ENCODE peak calls at places on chromosomes 4 and X, in five cellular contexts. X is WTC11, M is K562, U is HepG2, I is GM12878. D is an unnamed sample.

GRCh38 chrX:37420179-37420578 is 71.0 kb downstream of the PRRG1 start:
- DNase-seq in M (no peak), X (no peak), U (no peak), I (no peak), D (no peak)

GRCh38 chr4:169330811-169331210 is 60.1 kb upstream of the SH3RF1 start:
- DNase-seq in I (no peak), U (no peak), X (no peak), M (no peak), D (no peak)

GRCh38 chrX:67568769-67569168 is 24.9 kb downstream of the AR start:
- DNase-seq in M (no peak), X (no peak), I (no peak), U (no peak), D (no peak)

GRCh38 chr4:110475881-110476818 is at the start of gene ENPEP:
- DNase-seq in M (no peak), I (no peak), U (no peak), X (peak; percentile 28), D (no peak)

GRCh38 chr4:52657630-52658501 is 1.2 kb downstream of the USP46 start:
- DNase-seq in U (no peak), I (no peak), X (peak; percentile 58), M (no peak), D (peak; percentile 70)

GRCh38 chr4:5928241-5928640 is 35.4 kb upstream of the CRMP1 start:
- DNase-seq in I (no peak), M (no peak), U (no peak), X (no peak), D (no peak)

GRCh38 chrX:134186362-134187121 is 50.4 kb upstream of the CCDC160 start:
- DNase-seq in M (no peak), X (no peak), I (peak; percentile 21), U (no peak), D (no peak)

GRCh38 chr4:81503586-81503985 is 31.9 kb upstream of the RASGEF1B start:
- DNase-seq in U (no peak), X (no peak), M (no peak), I (no peak), D (no peak)

GRCh38 chr4:145937990-145938611 is 522 bp downstream of the ZNF827 start:
- DNase-seq in X (peak; percentile 29), I (no peak), U (no peak), M (no peak), D (no peak)

GRCh38 chrX:6149231-6149870 is 79.3 kb downstream of the NLGN4X start:
- DNase-seq in I (no peak), M (no peak), X (no peak), U (no peak), D (no peak)

GRCh38 chr4:112865443-112865842 is 184.0 kb upstream of the ANK2 start:
- DNase-seq in M (no peak), X (no peak), I (no peak), U (no peak), D (no peak)

GRCh38 chrX:1440506-1440905 is 12.2 kb downstream of the ASMTL start:
- DNase-seq in X (peak; percentile 6), I (no peak), M (no peak), U (no peak), D (no peak)

GRCh38 chr4:131348258-131348657 is 1800.8 kb upstream of the PCDH10 start:
- DNase-seq in X (no peak), I (peak; percentile 54), U (no peak), M (no peak), D (no peak)

GRCh38 chr4:56181140-56181950 is 205.9 kb downstream of the AASDH start:
- DNase-seq in M (no peak), I (no peak), X (no peak), U (no peak), D (no peak)

GRCh38 chrX:110403839-110404238 is 45.2 kb downstream of the RTL9 start:
- DNase-seq in X (no peak), U (no peak), I (no peak), M (no peak), D (no peak)

GRCh38 chr4:17059192-17059634 is 160.8 kb upstream of the LDB2 start:
- DNase-seq in M (no peak), U (no peak), I (no peak), X (no peak), D (no peak)

GRCh38 chr4:791866-792630 is 33.9 kb downstream of the CPLX1 start:
- DNase-seq in X (peak; percentile 69), I (no peak), U (no peak), M (peak; percentile 54), D (no peak)

GRCh38 chr4:128601992-128602695 is 207.4 kb upstream of the JADE1 start:
- DNase-seq in I (no peak), X (no peak), U (no peak), M (peak; percentile 37), D (peak; percentile 30)

GRCh38 chr4:139559692-139560091 is 3.7 kb upstream of the SETD7 start:
- DNase-seq in X (no peak), I (no peak), U (no peak), M (no peak), D (no peak)

GRCh38 chr4:155604718-155605601 is 61.7 kb upstream of the GUCY1A1 start:
- DNase-seq in X (no peak), M (no peak), U (no peak), I (no peak), D (no peak)

GRCh38 chrX:9816094-9816700 is 30.0 kb downstream of the SHROOM2 start:
- DNase-seq in X (no peak), I (no peak), U (no peak), M (no peak), D (no peak)

GRCh38 chrX:131792356-131792749 is 230.7 kb upstream of the STK26 start:
- DNase-seq in U (no peak), I (peak; percentile 98), X (no peak), M (no peak), D (no peak)

GRCh38 chrX:101764538-101764937 is 104.9 kb upstream of the ARMCX2 start:
- DNase-seq in U (no peak), I (no peak), M (no peak), X (no peak), D (no peak)

GRCh38 chrX:23803931-23804381 is 21.0 kb downstream of the SAT1 start:
- DNase-seq in X (no peak), M (no peak), I (no peak), U (peak; percentile 70), D (no peak)

GRCh38 chr4:105092356-105092755 is 54.3 kb upstream of the TET2 start:
- DNase-seq in I (no peak), M (no peak), U (no peak), X (no peak), D (no peak)

GRCh38 chr4:37803348-37803973 is 23.0 kb upstream of the PGM2 start:
- DNase-seq in M (peak; percentile 14), X (no peak), I (no peak), U (peak; percentile 57), D (no peak)

GRCh38 chrX:40908026-40908425 is 172.7 kb upstream of the MED14 start:
- DNase-seq in M (no peak), X (no peak), I (no peak), U (no peak), D (no peak)

GRCh38 chr4:74545488-74545887 is 100.6 kb downstream of the AREG start:
- DNase-seq in M (no peak), U (no peak), X (no peak), I (no peak), D (no peak)

GRCh38 chr4:174023641-174024040 is 259.8 kb downstream of the FBXO8 start:
- DNase-seq in X (no peak), U (no peak), I (no peak), M (no peak), D (no peak)

GRCh38 chrX:21989415-21989814 is 42.7 kb upstream of the PHEX start:
- DNase-seq in U (no peak), I (peak; percentile 27), X (no peak), M (no peak), D (no peak)

GRCh38 chrX:42746606-42747005 is 31.4 kb downstream of the PPP1R2C start:
- DNase-seq in M (no peak), U (no peak), X (no peak), I (no peak), D (no peak)
- TF ChIP-seq ATF2 in M (no peak), U (no peak), X (no peak), I (no peak), D (no peak)

DNA sequence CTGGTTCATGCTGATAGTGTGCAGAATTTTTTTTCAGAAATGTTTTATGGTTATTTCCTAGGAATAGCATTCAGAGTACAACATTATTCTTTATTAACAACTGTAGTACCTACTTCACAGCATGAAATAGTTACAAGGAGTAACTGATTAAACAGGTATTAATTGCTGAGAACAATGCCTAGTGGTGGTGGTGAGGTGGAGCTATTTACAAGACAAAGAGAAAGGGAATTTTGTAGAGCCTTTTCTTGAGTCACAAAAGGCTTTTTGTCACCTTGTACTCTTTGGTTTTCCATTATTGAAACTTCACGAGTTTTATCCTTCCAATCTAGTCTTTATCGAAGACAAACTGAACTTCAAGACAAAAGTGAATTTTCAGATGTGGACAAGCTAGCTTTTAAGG is 27.5 kb downstream of the OFD1 start:
- DNase-seq in M (no peak), X (no peak), I (no peak), U (no peak), D (no peak)
- TF ChIP-seq ATF2 in M (no peak), X (no peak), I (no peak), U (no peak), D (no peak)

GRCh38 chrX:2701600-2701999 is 10.5 kb downstream of the CD99 start:
- DNase-seq in U (no peak), I (peak; percentile 37), X (no peak), M (no peak), D (no peak)
- TF ChIP-seq ATF2 in U (no peak), I (no peak), X (no peak), M (no peak), D (no peak)

GRCh38 chr4:25405453-25405852 is 28.4 kb downstream of the ANAPC4 start:
- DNase-seq in X (no peak), I (no peak), U (no peak), M (no peak), D (no peak)

GRCh38 chr4:25403699-25404098 is 26.6 kb downstream of the ANAPC4 start:
- DNase-seq in I (no peak), U (no peak), M (no peak), X (no peak), D (no peak)

GRCh38 chr4:25399502-25399901 is 22.4 kb downstream of the ANAPC4 start:
- DNase-seq in X (no peak), I (no peak), U (no peak), M (no peak), D (no peak)

GRCh38 chr4:25401066-25401465 is 24.0 kb downstream of the ANAPC4 start:
- DNase-seq in M (no peak), X (no peak), I (no peak), U (no peak), D (no peak)

DNA sequence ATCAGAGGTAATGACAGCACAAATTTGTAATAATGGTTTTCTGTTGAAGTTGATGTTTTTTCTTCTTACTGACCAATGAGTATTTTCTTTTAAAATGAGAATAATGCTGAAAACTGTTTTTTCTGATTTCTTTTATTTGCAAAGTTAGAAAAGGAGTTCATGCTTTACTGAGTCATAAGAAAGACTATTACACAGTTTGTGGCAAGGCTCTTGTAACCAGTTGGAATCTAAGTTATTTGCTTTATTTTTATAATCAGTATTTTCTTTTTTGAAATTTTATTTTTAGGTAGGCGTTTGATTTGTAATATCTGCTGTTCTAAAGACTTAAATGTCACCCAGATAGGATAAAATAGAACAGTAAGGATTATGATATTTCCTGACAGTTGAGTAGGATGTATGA is 25.5 kb downstream of the ANAPC4 start:
- DNase-seq in I (no peak), U (no peak), X (no peak), M (no peak), D (no peak)
- TF ChIP-seq ATF2 in I (no peak), U (no peak), X (no peak), M (no peak), D (no peak)

D was measured in H1.